ENCODE peak calls at places on chromosomes 12 and 14, in five cellular contexts. D is Karpas-422; S is MM.1S; Y is nephron progenitor cell; X is stimulated activated CD4-positive, alpha-beta T cell treated with anti-CD3 and anti-CD28 coated beads, Interleukin-15, amount 100 ng/mL, for 48 hours. I is an unnamed sample.

GRCh38 chr14:93688794-93689193 is 99.5 kb downstream of the PRIMA1 start:
- DNase-seq in X (no peak), D (no peak), Y (no peak), S (no peak), I (no peak)

GRCh38 chr14:99735189-99736135 is 51.4 kb downstream of the CYP46A1 start:
- DNase-seq in D (no peak), X (no peak), Y (no peak), S (no peak), I (no peak)

GRCh38 chr14:64788706-64789105 is 84.5 kb downstream of the PLEKHG3 start:
- DNase-seq in Y (no peak), D (no peak), X (no peak), S (no peak), I (no peak)

GRCh38 chr14:100438678-100439592 is 115.8 kb downstream of the SLC25A47 start:
- DNase-seq in S (no peak), X (peak), D (no peak), Y (no peak), I (no peak)

GRCh38 chr12:54282949-54283593 is 2.5 kb downstream of the HNRNPA1 start:
- DNase-seq in S (no peak), D (no peak), Y (no peak), X (no peak), I (peak)

GRCh38 chr12:128133321-128134050 is 133.5 kb upstream of the TMEM132C start:
- DNase-seq in S (no peak), X (no peak), Y (peak), D (peak), I (no peak)

GRCh38 chr12:76765598-76765997 is 1.7 kb downstream of the ZDHHC17 start:
- DNase-seq in D (no peak), X (no peak), S (no peak), Y (no peak), I (no peak)

GRCh38 chr12:88361493-88361892 is 218.8 kb downstream of the KITLG start:
- DNase-seq in Y (no peak), D (no peak), X (no peak), S (no peak), I (no peak)

GRCh38 chr12:54164402-54165145 is 24.2 kb downstream of the SMUG1 start:
- DNase-seq in Y (peak), D (no peak), X (no peak), S (no peak), I (no peak)

GRCh38 chr14:53432378-53432802 is 279.3 kb upstream of the DDHD1 start:
- DNase-seq in D (peak), Y (peak), S (peak), X (no peak), I (peak)

GRCh38 chr14:100140452-100141132 is 18.9 kb downstream of the DEGS2 start:
- DNase-seq in Y (peak), D (no peak), X (no peak), S (no peak), I (no peak)

GRCh38 chr12:51961834-51962233 is 10.3 kb downstream of the ACVR1B start:
- DNase-seq in X (no peak), Y (no peak), S (no peak), D (no peak), I (no peak)